ENCODE peak calls at places on chromosomes 13 and 19, in four cellular contexts. X is left cardiac atrium; K is activated naive CD8-positive, alpha-beta T cell treated with anti-CD3 and anti-CD28 coated beads, Interleukin-2, amount 50 U/mL, for 24 hours; O is heart left ventricle. U is an unnamed sample.
A peak's percentile ranks its signal among the peaks of the same experiment; 100 is the strongest.

GRCh38 chr13:72507394-72508199 is 219.8 kb downstream of the MZT1 start:
- DNase-seq in X (no peak), O (no peak), K (no peak), U (no peak)

GRCh38 chr19:10288662-10289166 is 1.0 kb upstream of the ICAM5 start:
- DNase-seq in O (no peak), X (no peak), K (peak; percentile 63), U (no peak)

GRCh38 chr19:7866399-7867091 is 7.6 kb downstream of the PRR36 start:
- DNase-seq in K (no peak), X (no peak), O (no peak), U (no peak)

GRCh38 chr13:77896536-77896935 is 22.1 kb downstream of the EDNRB start:
- DNase-seq in K (no peak), O (peak; percentile 35), X (peak; percentile 27), U (no peak)

GRCh38 chr19:48342841-48343540 is 17.6 kb downstream of the EMP3 start:
- DNase-seq in O (no peak), X (no peak), K (no peak), U (no peak)

GRCh38 chr19:55070755-55071502 is 4.7 kb upstream of the EPS8L1 start:
- DNase-seq in O (no peak), K (no peak), X (peak; percentile 41), U (no peak)

GRCh38 chr19:41999071-41999877 is 5.2 kb upstream of the ATP1A3 start:
- DNase-seq in K (no peak), X (no peak), O (no peak), U (no peak)

GRCh38 chr13:102873653-102874052 is 27.8 kb downstream of the ERCC5 start:
- DNase-seq in K (no peak), O (no peak), X (no peak), U (no peak)

GRCh38 chr13:70723732-70724131 is 615.5 kb upstream of the KLHL1 start:
- DNase-seq in K (no peak), X (no peak), O (no peak), U (no peak)

GRCh38 chr19:38433268-38433733 is at the start of gene RYR1:
- DNase-seq in K (peak; percentile 67), O (peak; percentile 71), X (peak; percentile 76), U (no peak)

GRCh38 chr13:30464496-30465351 is 1.0 kb downstream of the HMGB1 start:
- DNase-seq in O (peak; percentile 78), X (peak; percentile 79), K (peak; percentile 75), U (peak; percentile 89)

GRCh38 chr19:51292971-51293370 is 18.5 kb upstream of the IGLON5 start:
- DNase-seq in K (no peak), X (no peak), O (no peak), U (no peak)

GRCh38 chr19:18157465-18158063 is 4.6 kb downstream of the PIK3R2 start:
- DNase-seq in X (no peak), K (no peak), O (no peak), U (no peak)

GRCh38 chr13:113748862-113749451 is 10.1 kb upstream of the TMEM255B start:
- DNase-seq in O (no peak), K (no peak), X (no peak), U (no peak)

GRCh38 chr19:55459950-55460657 is 1.3 kb downstream of the ISOC2 start:
- DNase-seq in K (no peak), X (no peak), O (no peak), U (no peak)

GRCh38 chr19:7861619-7862412 is 12.4 kb downstream of the PRR36 start:
- DNase-seq in X (no peak), K (no peak), O (no peak), U (no peak)

GRCh38 chr19:45086453-45086852 is 6.5 kb upstream of the PPP1R37 start:
- DNase-seq in X (no peak), O (no peak), K (no peak), U (no peak)

GRCh38 chr13:41196620-41197019 is 2.3 kb upstream of the KBTBD7 start:
- DNase-seq in X (no peak), K (no peak), O (no peak), U (no peak)

GRCh38 chr19:3375221-3376088 is 9.1 kb downstream of the NFIC start:
- DNase-seq in X (peak; percentile 94), O (peak; percentile 95), K (no peak), U (peak; percentile 90)

GRCh38 chr19:4068058-4068966 is 1.6 kb upstream of the ZBTB7A start:
- DNase-seq in O (no peak), K (no peak), X (no peak), U (no peak)

GRCh38 chr19:34662919-34663318 is 14.0 kb downstream of the SCGB2B2 start:
- DNase-seq in X (no peak), O (no peak), K (no peak), U (no peak)

GRCh38 chr19:39823693-39824092 is 10.3 kb downstream of the DYRK1B start:
- DNase-seq in K (no peak), X (no peak), O (no peak), U (peak; percentile 20)

GRCh38 chr13:93320942-93321341 is 94.3 kb downstream of the GPC6 start:
- DNase-seq in X (no peak), K (no peak), O (no peak), U (no peak)

U was measured in suprapubic skin.